ENCODE peak calls at places on chromosomes 1 and 21, in ten cellular contexts. V is NCI-H2171; N is T-cell; B is ovary; U is activated CD8-positive, alpha-beta memory T cell treated with anti-CD3 and anti-CD28 coated beads, Interleukin-2, amount 50 U/mL, for 48 hours; G is NCI-H1436; R is uterus; C is tibial nerve; O is stimulated activated CD8-positive, alpha-beta memory T cell treated with anti-CD3 and anti-CD28 coated beads, Interleukin-4, amount 100 ng/mL, for 4 hours; X is CD8-positive, alpha-beta T cell. Y is an unnamed sample.

GRCh38 chr1:209106861-209107260 is 476.7 kb upstream of the CAMK1G start:
- DNase-seq in V (no peak), N (no peak), B (no peak), U (no peak), G (no peak), R (no peak), C (no peak), O (no peak), X (no peak), Y (no peak)

GRCh38 chr21:46079357-46080170 is 18.3 kb upstream of the COL6A2 start:
- DNase-seq in V (no peak), N (no peak), B (no peak), U (peak; percentile 40), G (no peak), R (peak; percentile 71), C (peak; percentile 40), O (no peak), X (no peak), Y (no peak)

GRCh38 chr21:26405071-26405470 is 168.0 kb downstream of the CYYR1 start:
- DNase-seq in V (no peak), N (no peak), B (no peak), U (no peak), G (no peak), R (no peak), C (no peak), O (no peak), X (no peak), Y (no peak)

GRCh38 chr1:168783831-168784230 is 54.8 kb upstream of the DPT start:
- DNase-seq in V (no peak), N (no peak), B (no peak), U (no peak), G (no peak), R (peak; percentile 51), C (peak; percentile 58), O (no peak), X (no peak), Y (no peak)

GRCh38 chr1:72399807-72400206 is 117.5 kb upstream of the NEGR1 start:
- DNase-seq in V (no peak), N (no peak), B (no peak), U (no peak), G (no peak), R (no peak), C (no peak), O (no peak), X (no peak), Y (no peak)

GRCh38 chr21:18245493-18245967 is 897 bp downstream of the CHODL start:
- DNase-seq in V (no peak), N (no peak), B (no peak), U (no peak), G (no peak), R (no peak), C (no peak), O (no peak), X (no peak), Y (no peak)

GRCh38 chr1:216710598-216711333 is 12.5 kb downstream of the ESRRG start:
- DNase-seq in V (no peak), N (no peak), B (no peak), U (no peak), G (peak; percentile 66), R (no peak), C (no peak), O (no peak), X (no peak), Y (no peak)

GRCh38 chr1:204591473-204592090 is 75.4 kb downstream of the MDM4 start:
- DNase-seq in V (no peak), N (no peak), B (no peak), U (no peak), G (no peak), R (no peak), C (no peak), O (no peak), X (no peak), Y (no peak)

GRCh38 chr1:184002071-184002470 is 35.5 kb downstream of the COLGALT2 start:
- DNase-seq in V (no peak), N (no peak), B (no peak), U (no peak), G (no peak), R (no peak), C (no peak), O (no peak), X (no peak), Y (peak; percentile 48)

GRCh38 chr1:200673952-200674823 is 4.5 kb upstream of the DDX59 start:
- DNase-seq in V (no peak), N (no peak), B (no peak), U (no peak), G (no peak), R (no peak), C (no peak), O (no peak), X (no peak), Y (peak; percentile 97)

GRCh38 chr1:155989242-155989991 is 11.1 kb upstream of the ARHGEF2 start:
- DNase-seq in V (peak; percentile 17), N (peak; percentile 69), B (peak; percentile 82), U (peak; percentile 88), G (peak; percentile 59), R (peak; percentile 75), C (peak; percentile 74), O (no peak), X (peak; percentile 80), Y (no peak)

GRCh38 chr1:3287656-3288160 is 166.8 kb upstream of the ARHGEF16 start:
- DNase-seq in V (no peak), N (no peak), B (no peak), U (no peak), G (no peak), R (no peak), C (no peak), O (no peak), X (no peak), Y (no peak)

GRCh38 chr1:171867231-171867630 is 25.9 kb downstream of the DNM3 start:
- DNase-seq in V (no peak), N (no peak), B (no peak), U (no peak), G (no peak), R (no peak), C (no peak), O (no peak), X (no peak), Y (no peak)

GRCh38 chr1:55233149-55233777 is 18.1 kb upstream of the USP24 start:
- DNase-seq in V (no peak), N (no peak), B (no peak), U (no peak), G (no peak), R (no peak), C (no peak), O (no peak), X (no peak), Y (no peak)

GRCh38 chr1:185398022-185398421 is 81.0 kb upstream of the IVNS1ABP start:
- DNase-seq in V (no peak), N (no peak), B (no peak), U (no peak), G (no peak), R (no peak), C (no peak), O (no peak), X (no peak), Y (no peak)

GRCh38 chr1:118981436-118981835 is 6.7 kb downstream of the TBX15 start:
- DNase-seq in V (no peak), N (no peak), B (no peak), U (no peak), G (no peak), R (no peak), C (no peak), O (no peak), X (no peak), Y (no peak)

GRCh38 chr1:158121604-158122254 is 59.0 kb upstream of the CD1D start:
- DNase-seq in V (no peak), N (peak; percentile 9), B (peak; percentile 53), U (no peak), G (peak; percentile 10), R (no peak), C (no peak), O (no peak), X (peak; percentile 17), Y (no peak)

GRCh38 chr21:36379236-36379635 is 6.0 kb upstream of the CHAF1B start:
- DNase-seq in V (no peak), N (no peak), B (no peak), U (no peak), G (no peak), R (no peak), C (no peak), O (no peak), X (no peak), Y (no peak)

GRCh38 chr1:55081188-55081904 is 42.0 kb downstream of the PCSK9 start:
- DNase-seq in V (no peak), N (no peak), B (no peak), U (no peak), G (no peak), R (no peak), C (no peak), O (no peak), X (no peak), Y (no peak)

GRCh38 chr1:56864430-56864829 is 9.8 kb downstream of the C8A start:
- DNase-seq in V (no peak), N (no peak), B (no peak), U (no peak), G (no peak), R (no peak), C (no peak), O (no peak), X (no peak), Y (peak; percentile 22)

GRCh38 chr1:201013031-201013485 is 10.5 kb downstream of the KIF21B start:
- DNase-seq in V (no peak), N (no peak), B (no peak), U (no peak), G (no peak), R (no peak), C (no peak), O (no peak), X (no peak), Y (no peak)

GRCh38 chr1:229871078-229871676 is 195.9 kb upstream of the GALNT2 start:
- DNase-seq in V (no peak), N (no peak), B (no peak), U (no peak), G (no peak), R (no peak), C (no peak), O (no peak), X (no peak), Y (no peak)

GRCh38 chr21:44686843-44687561 is 5.0 kb upstream of the KRTAP12-1 start:
- DNase-seq in V (no peak), N (no peak), B (no peak), U (no peak), G (no peak), R (no peak), C (no peak), O (no peak), X (no peak), Y (no peak)

GRCh38 chr1:231190456-231190855 is 28.6 kb downstream of the TRIM67 start:
- DNase-seq in V (no peak), N (no peak), B (no peak), U (no peak), G (no peak), R (no peak), C (no peak), O (no peak), X (no peak), Y (no peak)

GRCh38 chr1:172895050-172895460 is 155.7 kb downstream of the TNFSF18 start:
- DNase-seq in V (no peak), N (peak; percentile 17), B (no peak), U (no peak), G (no peak), R (no peak), C (no peak), O (no peak), X (no peak), Y (no peak)

GRCh38 chr1:224565611-224566406 is 50.3 kb upstream of the CNIH3 start:
- DNase-seq in V (no peak), N (no peak), B (no peak), U (no peak), G (no peak), R (no peak), C (no peak), O (no peak), X (no peak), Y (no peak)

GRCh38 chr1:218498061-218498938 is 153.2 kb downstream of the TGFB2 start:
- DNase-seq in V (no peak), N (no peak), B (no peak), U (no peak), G (no peak), R (no peak), C (no peak), O (no peak), X (no peak), Y (no peak)

GRCh38 chr1:29684141-29684540 is 447.8 kb downstream of the PTPRU start:
- DNase-seq in V (no peak), N (no peak), B (no peak), U (peak; percentile 35), G (no peak), R (no peak), C (no peak), O (no peak), X (no peak), Y (no peak)

Y was measured in epithelial cell of prostate.